ENCODE peak calls at places on chromosomes 5 and 9, in seven cellular contexts. V is neuronal stem cell, C is SK-N-SH, G is H9, E is HCT116, B is fibroblast of lung, K is GM12878. H is an unnamed sample.

GRCh38 chr9:116476935-116477381 is 210.1 kb upstream of the TRIM32 start:
- DNase-seq in B (peak; percentile 20), G (no peak), C (no peak), E (no peak), K (no peak), V (no peak), H (no peak)

GRCh38 chr5:157004893-157005551 is 42.0 kb upstream of the TIMD4 start:
- DNase-seq in E (no peak), B (no peak), C (no peak), V (no peak), K (no peak), G (no peak), H (peak; percentile 71)

GRCh38 chr9:34540826-34541225 is 18.0 kb upstream of the ENHO start:
- DNase-seq in K (no peak), E (no peak), B (peak; percentile 20), C (peak; percentile 10), V (no peak), G (no peak), H (peak; percentile 80)

GRCh38 chr9:37936965-37937364 is 33.0 kb upstream of the SLC25A51 start:
- DNase-seq in C (peak; percentile 76), G (no peak), E (no peak), V (no peak), K (no peak), B (peak; percentile 84), H (peak; percentile 96)

GRCh38 chr9:98373622-98374021 is 118.2 kb upstream of the TBC1D2 start:
- DNase-seq in B (no peak), G (no peak), V (no peak), C (no peak), E (no peak), K (no peak), H (peak; percentile 76)

GRCh38 chr9:112180387-112180881 is 5.3 kb upstream of the SUSD1 start:
- DNase-seq in G (no peak), E (no peak), C (no peak), K (no peak), B (no peak), V (no peak), H (peak; percentile 19)

GRCh38 chr9:86342269-86342668 is 11.9 kb downstream of the TUT7 start:
- DNase-seq in K (no peak), B (no peak), V (no peak), C (no peak), E (no peak), G (no peak), H (no peak)

GRCh38 chr5:10607023-10607665 is 43.3 kb downstream of the ANKRD33B start:
- DNase-seq in E (no peak), K (peak; percentile 95), G (peak; percentile 72), V (no peak), C (no peak), B (peak; percentile 79), H (no peak)

GRCh38 chr9:129656795-129657390 is 8.6 kb upstream of the PRRX2 start:
- DNase-seq in C (no peak), K (no peak), B (peak; percentile 55), E (peak; percentile 39), G (no peak), V (no peak), H (peak; percentile 92)

GRCh38 chr5:5339257-5339656 is 83.2 kb upstream of the ICE1 start:
- DNase-seq in C (no peak), B (no peak), E (no peak), K (no peak), V (no peak), G (no peak), H (no peak)

GRCh38 chr5:144143625-144144024 is 26.8 kb downstream of the YIPF5 start:
- DNase-seq in V (no peak), C (no peak), K (no peak), B (no peak), G (no peak), E (no peak), H (no peak)
- H3K4me2 ChIP-seq in V (no peak overlapping the region), C (no peak overlapping the region), K (no peak overlapping the region), B (no peak overlapping the region), G (no peak overlapping the region), E (no peak overlapping the region), H (no peak overlapping the region)

DNA sequence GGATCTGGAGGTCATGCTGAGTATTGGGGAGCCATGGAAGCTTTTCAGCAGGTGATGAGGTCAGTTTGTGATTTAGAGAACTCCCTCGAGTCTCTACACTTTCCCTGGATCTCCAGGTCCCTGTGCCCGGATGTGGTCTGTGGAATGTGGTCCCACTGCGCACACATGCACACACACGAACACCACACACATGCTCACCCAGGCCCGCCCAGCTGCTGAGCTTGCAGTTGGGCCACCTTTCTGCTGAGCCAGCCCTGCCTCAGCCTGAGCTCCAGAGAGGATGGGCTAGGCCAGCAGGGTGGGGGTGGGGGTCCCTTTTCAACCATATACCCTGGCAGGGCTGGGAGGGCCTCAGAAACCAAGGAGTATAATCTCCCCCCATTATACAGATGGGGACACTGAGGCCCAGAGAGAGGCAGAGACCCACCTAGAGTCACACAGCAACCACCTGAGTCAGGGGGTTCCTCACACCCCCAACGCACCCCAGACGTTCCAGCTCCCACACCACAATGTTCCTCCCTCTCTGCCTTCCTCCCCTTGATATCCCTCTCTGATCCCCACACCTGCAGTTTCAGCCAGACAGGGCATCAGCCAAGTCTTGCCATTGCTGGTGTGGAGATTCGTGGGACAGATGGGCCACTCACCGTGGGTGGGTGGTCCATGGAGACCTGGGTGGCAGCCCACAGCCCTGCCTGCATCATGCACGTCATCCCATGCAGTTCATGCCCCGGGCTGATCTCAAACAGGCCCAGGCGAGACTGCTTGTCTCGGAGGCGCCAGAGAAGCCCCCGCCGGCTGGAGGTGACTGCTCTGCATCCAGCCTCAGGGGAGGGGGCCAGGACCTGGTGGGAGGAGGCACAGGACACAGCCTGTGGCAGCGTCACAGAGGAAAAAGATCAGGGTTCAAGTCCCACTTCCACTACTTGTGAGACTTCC is 1.3 kb downstream of the PIP5KL1 start:
- DNase-seq in G (no peak), K (no peak), B (no peak), V (no peak), E (no peak), C (no peak), H (no peak)
- H3K4me2 ChIP-seq in G (peak overlapping the region; percentile 31), K (no peak overlapping the region), B (no peak overlapping the region), V (no peak overlapping the region), E (peak overlapping the region; percentile 95), C (no peak overlapping the region), H (no peak overlapping the region)

DNA sequence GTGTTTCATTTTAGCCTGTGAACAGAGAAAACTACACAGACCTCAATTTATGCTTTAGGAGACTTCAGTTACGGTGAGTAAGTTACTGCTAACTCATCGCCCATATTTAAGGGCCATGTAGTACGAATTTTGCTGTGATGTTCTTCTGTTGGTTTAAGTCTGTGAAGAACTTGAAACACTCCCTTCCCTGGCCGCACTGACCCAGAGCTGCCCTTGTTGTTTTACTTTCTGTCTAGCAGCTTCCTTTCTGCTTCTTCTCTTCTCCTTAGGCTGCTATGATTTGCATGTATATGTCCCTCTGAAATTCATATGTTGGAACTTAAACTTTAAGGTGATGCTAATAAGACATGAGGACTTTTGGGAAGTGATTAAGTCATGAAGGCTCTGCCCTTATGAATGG is 263.1 kb upstream of the ACTBL2 start:
- DNase-seq in B (no peak), C (no peak), K (no peak), V (no peak), E (no peak), G (no peak), H (no peak)
- H3K4me2 ChIP-seq in B (peak overlapping the region; percentile 36), C (no peak overlapping the region), K (no peak overlapping the region), V (no peak overlapping the region), E (no peak overlapping the region), G (no peak overlapping the region), H (no peak overlapping the region)

GRCh38 chr5:8019719-8020218 is 150.8 kb downstream of the MTRR start:
- DNase-seq in C (no peak), K (peak; percentile 5), B (no peak), G (no peak), V (no peak), E (no peak), H (no peak)

GRCh38 chr5:8012131-8012977 is 143.4 kb downstream of the MTRR start:
- DNase-seq in V (no peak), C (no peak), B (no peak), K (no peak), E (no peak), G (peak; percentile 40), H (no peak)

DNA sequence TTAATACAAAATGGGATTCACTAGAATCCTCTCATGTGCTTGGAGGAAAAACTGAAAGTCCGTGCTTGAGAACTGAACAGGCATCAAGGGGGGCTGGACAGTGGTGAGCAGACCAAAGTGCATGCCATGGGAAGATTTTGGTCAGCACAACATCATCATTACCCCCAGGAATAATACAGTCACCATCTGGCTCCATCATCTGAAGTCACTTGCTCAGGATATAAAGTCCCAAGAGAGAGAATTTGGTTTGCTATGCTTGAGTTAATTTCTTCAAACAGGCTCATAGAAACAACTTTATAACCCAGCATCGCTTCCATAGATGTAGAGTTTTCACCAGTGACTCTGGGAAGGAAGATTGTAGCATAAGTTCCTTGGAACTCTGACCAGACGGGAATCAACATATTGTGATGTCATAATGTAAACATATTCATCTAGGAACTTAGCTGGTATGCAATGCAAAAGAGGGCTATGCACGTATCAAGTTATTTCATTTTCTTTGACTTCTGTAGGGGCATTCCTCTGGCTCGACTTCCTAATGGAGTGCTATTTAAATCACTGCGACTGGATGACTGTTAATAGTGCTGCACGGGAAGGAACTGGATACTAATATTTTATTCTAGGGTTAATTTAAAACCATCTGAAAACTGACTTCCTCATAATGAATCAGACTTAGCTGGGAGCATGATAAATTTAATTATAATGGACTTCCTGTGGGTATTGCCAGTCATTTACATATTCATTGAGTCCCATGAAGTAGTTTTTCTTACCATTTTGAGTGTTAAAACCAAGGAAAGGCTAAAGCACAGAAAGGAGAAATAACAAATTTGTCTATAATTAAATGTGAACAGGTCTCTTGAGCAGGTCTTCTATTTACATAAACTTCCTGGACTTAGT is 145.2 kb downstream of the MTRR start:
- DNase-seq in C (no peak), G (no peak), B (peak; percentile 15), E (no peak), V (no peak), K (no peak), H (no peak)
- H3K4me2 ChIP-seq in C (no peak overlapping the region), G (no peak overlapping the region), B (no peak overlapping the region), E (no peak overlapping the region), V (no peak overlapping the region), K (no peak overlapping the region), H (no peak overlapping the region)